ENCODE peak calls at places on chromosomes 5 and 9, in four cellular contexts. N is EL; L is stimulated activated CD8-positive, alpha-beta memory T cell treated with anti-CD3 and anti-CD28 coated beads, Interleukin-4, amount 100 ng/mL, for 1 hour; X is mucosa of descending colon. U is an unnamed sample.

GRCh38 chr5:89981871-89982773 is 427.4 kb downstream of the CETN3 start:
- DNase-seq in L (no peak), N (no peak), X (no peak), U (no peak)

GRCh38 chr5:56663523-56663922 is 151.8 kb upstream of the MAP3K1 start:
- DNase-seq in N (no peak), L (no peak), X (no peak), U (no peak)

GRCh38 chr5:14364576-14365472 is 216.8 kb upstream of the OTULINL start:
- DNase-seq in L (no peak), X (peak), N (no peak), U (no peak)

GRCh38 chr5:154386952-154387629 is 58.7 kb upstream of the SAP30L start:
- DNase-seq in X (no peak), L (no peak), N (no peak), U (no peak)

GRCh38 chr5:1429066-1429465 is 16.2 kb downstream of the SLC6A3 start:
- DNase-seq in L (no peak), N (no peak), X (no peak), U (no peak)

GRCh38 chr9:17090041-17090440 is 44.8 kb upstream of the CNTLN start:
- DNase-seq in N (no peak), L (no peak), X (no peak), U (no peak)

GRCh38 chr5:53360811-53361210 is 119.6 kb upstream of the FST start:
- DNase-seq in L (no peak), X (no peak), N (peak), U (no peak)

GRCh38 chr5:14097998-14098471 is 45.1 kb upstream of the TRIO start:
- DNase-seq in X (no peak), L (no peak), N (peak), U (no peak)

GRCh38 chr9:73183917-73184861 is 32.5 kb downstream of the ANXA1 start:
- DNase-seq in N (peak), X (no peak), L (no peak), U (peak)

GRCh38 chr5:11897831-11898230 is 6.4 kb downstream of the CTNND2 start:
- DNase-seq in L (no peak), N (no peak), X (no peak), U (no peak)

GRCh38 chr5:71573611-71574010 is 13.5 kb upstream of the MCCC2 start:
- DNase-seq in N (no peak), X (no peak), L (no peak), U (no peak)

GRCh38 chr9:77454668-77455067 is 193.5 kb downstream of the GNA14 start:
- DNase-seq in L (no peak), X (no peak), N (peak), U (no peak)

GRCh38 chr9:105994970-105995369 is 300.6 kb downstream of the TMEM38B start:
- DNase-seq in N (peak), X (no peak), L (no peak), U (no peak)

GRCh38 chr5:138789771-138790242 is 36.6 kb downstream of the CTNNA1 start:
- DNase-seq in L (no peak), X (no peak), N (peak), U (peak)

GRCh38 chr9:136685792-136686533 is 1.3 kb downstream of the AGPAT2 start:
- DNase-seq in X (peak), L (no peak), N (no peak), U (no peak)

GRCh38 chr5:34740306-34740891 is 84.3 kb downstream of the RAI14 start:
- DNase-seq in L (no peak), X (no peak), N (no peak), U (no peak)

GRCh38 chr9:104798209-104798995 is 34.5 kb downstream of the NIPSNAP3B start:
- DNase-seq in N (no peak), L (no peak), X (no peak), U (no peak)

GRCh38 chr5:136808756-136809155 is 443.4 kb upstream of the TRPC7 start:
- DNase-seq in X (no peak), N (no peak), L (no peak), U (no peak)

GRCh38 chr5:42581845-42582244 is 158.6 kb downstream of the GHR start:
- DNase-seq in L (no peak), X (no peak), N (no peak), U (no peak)

GRCh38 chr9:976258-976804 is at the start of gene DMRT3:
- DNase-seq in L (no peak), N (no peak), X (no peak), U (peak)

GRCh38 chr5:119897537-119898370 is 268.4 kb downstream of the FAM170A start:
- DNase-seq in N (no peak), X (no peak), L (no peak), U (no peak)

GRCh38 chr5:110007101-110007500 is 317.4 kb downstream of the MAN2A1 start:
- DNase-seq in N (no peak), X (no peak), L (no peak), U (no peak)

GRCh38 chr9:134617836-134618162 is 23.8 kb upstream of the COL5A1 start:
- DNase-seq in L (no peak), N (no peak), X (no peak), U (no peak)

GRCh38 chr9:25917593-25918426 is 239.6 kb upstream of the TUSC1 start:
- DNase-seq in X (no peak), N (peak), L (no peak), U (no peak)

GRCh38 chr5:142777108-142777507 is 6.9 kb downstream of the ARHGAP26 start:
- DNase-seq in N (no peak), L (no peak), X (no peak), U (no peak)

GRCh38 chr9:125521462-125522327 is 185.3 kb downstream of the MAPKAP1 start:
- DNase-seq in N (peak), L (no peak), X (no peak), U (no peak)

GRCh38 chr9:75087279-75087823 is 604 bp downstream of the NMRK1 start:
- DNase-seq in X (no peak), L (no peak), N (peak), U (no peak)

GRCh38 chr5:135185461-135186075 is 151.5 kb upstream of the PITX1 start:
- DNase-seq in X (no peak), L (no peak), N (no peak), U (no peak)

GRCh38 chr9:101486693-101487442 is 46.8 kb upstream of the RNF20 start:
- DNase-seq in N (peak), X (peak), L (no peak), U (peak)

GRCh38 chr5:28807230-28807629 is 1768.8 kb upstream of the CDH9 start:
- DNase-seq in L (no peak), N (no peak), X (no peak), U (no peak)

GRCh38 chr5:61123145-61123544 is 39.1 kb downstream of the SMIM15 start:
- DNase-seq in L (no peak), X (no peak), N (no peak), U (no peak)

GRCh38 chr9:95102001-95102433 is 215.5 kb downstream of the FANCC start:
- DNase-seq in N (no peak), L (no peak), X (no peak), U (peak)

GRCh38 chr5:88683506-88684135 is 199.4 kb downstream of the MEF2C start:
- DNase-seq in L (no peak), N (no peak), X (no peak), U (peak)

GRCh38 chr5:29143266-29143665 is 2050.2 kb upstream of the CDH6 start:
- DNase-seq in L (no peak), X (no peak), N (no peak), U (no peak)

GRCh38 chr9:74245871-74246552 is 251.1 kb upstream of the RORB start:
- DNase-seq in N (no peak), X (no peak), L (no peak), U (peak)

GRCh38 chr5:159330131-159330530 is at the start of gene IL12B:
- DNase-seq in N (peak), X (no peak), L (no peak), U (no peak)

GRCh38 chr5:172901012-172901780 is 58.0 kb upstream of the RPL26L1 start:
- DNase-seq in L (no peak), N (peak), X (no peak), U (no peak)

GRCh38 chr5:5492087-5492933 is 69.8 kb downstream of the ICE1 start:
- DNase-seq in X (no peak), N (peak), L (no peak), U (peak)

GRCh38 chr5:38709678-38710306 is 136.0 kb upstream of the OSMR start:
- DNase-seq in X (no peak), L (no peak), N (no peak), U (no peak)